ENCODE peak calls at places on chromosomes 1 and 21, in eight cellular contexts. I is A549, U is testis, Y is adipocyte, B is tibial nerve, Q is H9, C is lower lobe of right lung, D is GM23248. O is an unnamed sample. For H3K9me3 and H3K4me1, the result is how much of the 10 kb centered on the place peaks cover.

GRCh38 chr1:31788825-31789256 is 24.7 kb upstream of the ADGRB2 start:
- DNase-seq in U (no peak), Y (peak), B (no peak), Q (no peak), D (peak), I (peak), C (no peak), O (no peak)

GRCh38 chr1:228079013-228079412 is 3.5 kb upstream of the ARF1 start:
- DNase-seq in C (peak), Y (no peak), D (no peak), I (no peak), B (peak), Q (no peak), U (no peak), O (no peak)

GRCh38 chr1:200033511-200034261 is 6.2 kb downstream of the NR5A2 start:
- DNase-seq in C (no peak), Y (no peak), D (no peak), U (no peak), Q (peak), I (no peak), B (no peak), O (no peak)

GRCh38 chr1:115457295-115457694 is 119.2 kb upstream of the NGF start:
- DNase-seq in Q (no peak), D (no peak), U (peak), B (no peak), Y (no peak), C (no peak), I (no peak), O (no peak)

GRCh38 chr1:165734906-165735305 is 33.8 kb downstream of the TMCO1 start:
- DNase-seq in Q (no peak), Y (no peak), C (no peak), D (no peak), I (no peak), U (no peak), B (no peak), O (no peak)

GRCh38 chr1:40161888-40162397 is 756 bp downstream of the RLF start:
- DNase-seq in Y (no peak), I (no peak), C (no peak), Q (no peak), U (no peak), D (no peak), B (no peak), O (no peak)

GRCh38 chr1:17875171-17875881 is 120.2 kb downstream of the ACTL8 start:
- DNase-seq in Q (no peak), I (no peak), U (no peak), B (no peak), D (peak), C (no peak), Y (no peak), O (no peak)

GRCh38 chr1:7334475-7335035 is 436.5 kb upstream of the VAMP3 start:
- DNase-seq in Y (peak), D (peak), C (no peak), I (peak), U (no peak), B (no peak), Q (no peak), O (no peak)

GRCh38 chr1:202034683-202035462 is 24.5 kb downstream of the ELF3 start:
- DNase-seq in U (peak), D (peak), Q (no peak), C (peak), Y (peak), I (peak), B (peak), O (peak)

GRCh38 chr1:16023050-16023653 is 1.3 kb downstream of the CLCNKA start:
- DNase-seq in B (no peak), U (no peak), Q (no peak), Y (no peak), I (no peak), D (no peak), C (no peak), O (peak)

GRCh38 chr1:26748351-26748750 is 39.4 kb upstream of the PIGV start:
- DNase-seq in Y (no peak), D (no peak), Q (no peak), B (no peak), U (no peak), I (no peak), C (no peak), O (no peak)

GRCh38 chr1:166036092-166036491 is 130.7 kb downstream of the FAM78B start:
- DNase-seq in Y (no peak), B (no peak), U (no peak), I (no peak), D (no peak), Q (no peak), C (no peak), O (no peak)

GRCh38 chr1:15020943-15021745 is 132.4 kb upstream of the TMEM51 start:
- DNase-seq in U (no peak), Y (no peak), C (no peak), Q (no peak), D (no peak), B (no peak), I (no peak), O (peak)

GRCh38 chr1:200786792-200787191 is 48.1 kb downstream of the CAMSAP2 start:
- DNase-seq in C (no peak), Q (no peak), I (no peak), Y (no peak), D (no peak), B (no peak), U (no peak), O (no peak)

GRCh38 chr1:228059536-228060457 is 22.7 kb upstream of the ARF1 start:
- DNase-seq in U (peak), Q (peak), D (peak), I (peak), Y (peak), C (peak), B (peak), O (peak)

GRCh38 chr1:156249593-156249992 is 1.7 kb upstream of the PAQR6 start:
- DNase-seq in C (no peak), I (no peak), D (no peak), Q (no peak), Y (no peak), B (no peak), U (no peak), O (no peak)

GRCh38 chr1:6175411-6175828 is 4.7 kb downstream of the CHD5 start:
- DNase-seq in B (no peak), D (no peak), C (no peak), I (no peak), Y (no peak), U (no peak), Q (no peak), O (no peak)

GRCh38 chr1:162997499-162998285 is 71.5 kb upstream of the RGS4 start:
- DNase-seq in Q (no peak), Y (peak), D (peak), I (no peak), B (no peak), U (no peak), C (no peak), O (no peak)

GRCh38 chr1:246647513-246647912 is 76.7 kb upstream of the SCCPDH start:
- DNase-seq in Y (peak), U (no peak), Q (no peak), D (peak), C (no peak), I (no peak), B (no peak), O (no peak)

GRCh38 chr1:152630596-152630995 is 7.7 kb upstream of the LCE3A start:
- DNase-seq in Q (no peak), B (no peak), C (no peak), Y (no peak), I (no peak), D (no peak), U (no peak), O (no peak)

GRCh38 chr1:109298666-109299086 is 8.1 kb downstream of the MYBPHL start:
- DNase-seq in I (no peak), U (peak), B (peak), C (peak), Y (peak), Q (no peak), D (peak), O (peak)

GRCh38 chr1:10430216-10431064 is at the start of gene CENPS:
- DNase-seq in D (peak), Y (peak), Q (peak), I (peak), B (peak), C (peak), U (peak), O (peak)

GRCh38 chr1:9542425-9542824 is 3.2 kb downstream of the SLC25A33 start:
- DNase-seq in B (no peak), U (peak), Y (peak), Q (no peak), I (no peak), C (no peak), D (peak), O (no peak)

GRCh38 chr1:39646232-39647081 is 7.0 kb upstream of the HEYL start:
- DNase-seq in D (peak), B (peak), U (peak), C (no peak), Y (peak), Q (peak), I (no peak), O (peak)

GRCh38 chr21:44424608-44425306 is 30.6 kb upstream of the LRRC3 start:
- DNase-seq in D (no peak), I (no peak), U (no peak), Q (peak), B (peak), C (no peak), Y (no peak), O (no peak)

GRCh38 chr1:81799939-81800740 is 594 bp upstream of the ADGRL2 start:
- DNase-seq in Q (peak), I (peak), D (peak), Y (peak), U (peak), C (peak), B (peak), O (peak)

GRCh38 chr1:163807331-163807730 is 485.6 kb downstream of the NUF2 start:
- DNase-seq in I (no peak), Y (no peak), U (no peak), C (no peak), Q (no peak), B (no peak), D (no peak), O (no peak)

GRCh38 chr1:117566556-117566955 is 39.3 kb upstream of the TENT5C start:
- DNase-seq in C (no peak), D (no peak), Y (no peak), B (no peak), I (no peak), U (no peak), Q (no peak), O (no peak)

GRCh38 chr21:20108976-20109375 is 889.2 kb upstream of the NCAM2 start:
- DNase-seq in U (no peak), C (no peak), B (no peak), I (no peak), Y (no peak), D (no peak), Q (no peak), O (no peak)
- H3K9me3 ChIP-seq in U (under half), C (under half), B (under half), I (under half), Y (under half), D (under half), Q (under half), O (under half)

GRCh38 chr1:37480581-37481288 is 6.4 kb downstream of the ZC3H12A start:
- DNase-seq in D (no peak), B (no peak), U (no peak), C (no peak), Q (no peak), Y (no peak), I (no peak), O (no peak)
- H3K4me1 ChIP-seq in D (under half), B (under half), U (half or more), C (half or more), Q (under half), Y (half or more), I (half or more), O (under half)

DNA sequence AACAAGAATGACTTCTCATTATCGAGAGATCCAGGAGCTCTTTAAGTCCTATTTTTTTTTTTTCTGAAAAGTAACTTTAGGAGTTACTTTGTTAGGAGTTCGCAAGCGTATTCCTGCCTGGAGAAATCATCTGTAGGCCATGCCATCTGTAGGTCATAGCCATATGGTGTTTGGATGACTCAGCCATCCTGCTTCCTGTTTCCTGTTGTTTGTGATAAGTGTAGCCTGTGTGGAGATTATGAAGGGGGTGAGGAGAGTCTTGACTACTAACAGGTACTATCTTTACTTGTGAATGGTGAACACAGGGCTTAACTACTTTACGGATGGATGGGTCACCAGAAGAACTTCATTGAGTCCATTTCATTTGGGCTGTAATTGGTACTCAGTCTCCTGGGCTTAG is 327.2 kb downstream of the PTPRU start:
- DNase-seq in I (no peak), D (peak), B (no peak), C (no peak), Q (no peak), U (no peak), Y (no peak), O (no peak)
- H3K9me3 ChIP-seq in I (under half), D (under half), B (under half), C (under half), Q (under half), U (under half), Y (half or more), O (under half)

DNA sequence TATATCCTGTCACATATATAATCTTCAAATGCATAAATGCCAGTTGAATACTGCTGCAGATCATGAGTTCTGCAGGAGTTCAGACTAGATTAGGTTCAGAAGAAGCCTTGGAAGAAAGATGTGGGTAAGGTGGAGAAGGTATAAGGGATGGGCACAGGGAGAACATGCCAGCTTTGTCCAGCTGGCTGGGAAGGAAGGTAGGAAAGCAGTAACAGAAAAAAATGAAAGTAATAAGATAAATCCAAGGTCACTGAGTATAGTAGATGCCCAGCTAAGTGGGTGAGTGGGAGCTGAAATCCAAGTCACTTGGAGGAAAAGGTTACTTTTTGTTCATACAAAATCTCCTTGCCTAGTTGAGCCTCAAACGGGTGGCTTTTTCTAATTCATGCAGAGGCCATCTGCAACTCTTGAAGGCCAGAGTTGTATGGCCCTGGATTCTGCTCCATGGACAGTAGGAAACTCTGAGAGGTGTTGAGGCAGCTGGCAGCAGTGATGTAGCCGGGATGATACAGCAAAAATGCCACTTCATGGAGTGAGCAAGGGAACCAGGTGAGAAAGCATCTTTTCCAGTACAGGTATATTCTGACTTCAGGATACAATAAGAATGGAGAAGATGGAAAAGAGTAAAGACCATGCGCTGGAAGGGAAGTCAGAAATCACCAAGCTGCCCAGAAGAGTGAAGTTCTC is 3.4 kb downstream of the RCSD1 start:
- DNase-seq in Q (no peak), C (no peak), Y (no peak), D (no peak), B (no peak), I (no peak), U (no peak), O (no peak)
- H3K4me1 ChIP-seq in Q (under half), C (half or more), Y (under half), D (under half), B (under half), I (under half), U (under half), O (under half)

GRCh38 chr1:47913225-47913823 is 83.9 kb downstream of the TRABD2B start:
- DNase-seq in U (no peak), C (no peak), Q (no peak), Y (no peak), I (no peak), D (no peak), B (no peak), O (no peak)
- H3K9me3 ChIP-seq in U (under half), C (under half), Q (under half), Y (under half), I (under half), D (under half), B (under half), O (under half)

GRCh38 chr1:64894438-64895196 is 71.7 kb downstream of the JAK1 start:
- DNase-seq in B (no peak), Y (no peak), Q (no peak), D (no peak), I (peak), C (no peak), U (no peak), O (no peak)

GRCh38 chr1:64898107-64898861 is 68.1 kb downstream of the JAK1 start:
- DNase-seq in Q (peak), B (peak), Y (peak), D (peak), C (peak), I (peak), U (peak), O (peak)

GRCh38 chr1:64893921-64894320 is 72.4 kb downstream of the JAK1 start:
- DNase-seq in I (no peak), U (no peak), D (no peak), C (no peak), B (no peak), Q (no peak), Y (no peak), O (no peak)

GRCh38 chr1:64895500-64895899 is 70.8 kb downstream of the JAK1 start:
- DNase-seq in I (no peak), C (no peak), B (no peak), U (no peak), Q (no peak), D (no peak), Y (no peak), O (no peak)

DNA sequence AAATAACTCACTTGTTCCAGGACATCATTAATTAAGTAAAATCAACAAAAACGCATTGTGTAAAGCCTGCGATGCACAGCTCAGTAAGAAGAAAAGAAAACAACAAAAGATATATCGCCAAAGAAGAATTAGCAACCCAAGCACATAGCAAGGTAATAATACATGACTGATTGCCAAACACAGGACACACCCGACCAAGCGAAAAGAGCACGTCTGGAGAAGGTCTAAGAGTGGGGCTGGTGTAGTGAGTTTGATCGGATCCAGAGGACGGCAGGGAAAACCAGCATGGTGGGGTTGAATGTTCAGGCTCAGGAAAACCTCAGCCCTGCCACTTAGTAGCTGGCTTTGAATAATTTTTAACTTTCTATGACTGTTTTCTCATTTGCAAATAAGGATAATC is 69.8 kb downstream of the JAK1 start:
- DNase-seq in C (no peak), D (no peak), B (no peak), Y (no peak), I (no peak), U (no peak), Q (no peak), O (no peak)
- H3K4me1 ChIP-seq in C (half or more), D (under half), B (under half), Y (half or more), I (half or more), U (under half), Q (under half), O (under half)

GRCh38 chr1:173473599-173474011 is 3.5 kb upstream of the PRDX6 start:
- DNase-seq in Y (peak), U (no peak), B (no peak), D (peak), C (no peak), I (no peak), Q (no peak), O (no peak)

GRCh38 chr1:173467426-173467825 is 9.7 kb upstream of the PRDX6 start:
- DNase-seq in U (no peak), Q (no peak), B (no peak), D (peak), I (no peak), Y (no peak), C (no peak), O (no peak)

GRCh38 chr1:173474097-173474779 is 2.9 kb upstream of the PRDX6 start:
- DNase-seq in Y (peak), B (no peak), Q (no peak), C (no peak), U (no peak), I (no peak), D (peak), O (peak)

GRCh38 chr1:173469656-173470055 is 7.5 kb upstream of the PRDX6 start:
- DNase-seq in I (no peak), D (no peak), C (no peak), Q (no peak), B (no peak), Y (no peak), U (no peak), O (no peak)

DNA sequence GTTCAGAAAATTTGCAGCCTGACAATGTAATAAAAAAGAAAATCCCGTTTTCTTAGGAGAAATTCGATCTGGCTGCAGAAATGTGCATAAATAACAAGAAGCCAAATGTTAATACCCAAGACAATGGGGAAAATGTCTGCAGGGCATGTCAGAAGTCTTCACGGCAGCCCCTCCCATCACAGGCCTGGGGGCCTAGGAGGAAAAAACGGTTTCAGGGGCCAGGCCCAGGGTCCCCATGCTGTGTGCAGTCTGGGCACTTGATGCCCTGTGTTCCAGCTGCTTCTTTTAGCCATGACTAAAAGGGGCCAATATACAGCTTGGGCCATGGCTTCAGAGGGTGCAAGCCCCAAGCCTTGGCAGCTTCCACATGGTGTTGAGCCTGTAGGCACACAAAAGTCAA is 6.5 kb upstream of the PRDX6 start:
- DNase-seq in Y (no peak), Q (no peak), D (no peak), C (no peak), I (no peak), B (no peak), U (no peak), O (no peak)
- H3K9me3 ChIP-seq in Y (under half), Q (under half), D (under half), C (under half), I (under half), B (under half), U (under half), O (under half)

GRCh38 chr1:84598418-84598817 is 24.2 kb upstream of the CTBS start:
- DNase-seq in C (no peak), Y (peak), U (no peak), D (peak), I (no peak), Q (no peak), B (no peak), O (no peak)

GRCh38 chr1:84598846-84599741 is 24.9 kb upstream of the CTBS start:
- DNase-seq in C (no peak), Q (no peak), Y (peak), U (no peak), D (peak), B (no peak), I (no peak), O (no peak)

GRCh38 chr1:84603223-84603622 is 29.0 kb upstream of the CTBS start:
- DNase-seq in C (no peak), Y (peak), B (no peak), I (no peak), Q (no peak), U (no peak), D (peak), O (no peak)

GRCh38 chr1:84603941-84604830 is 29.9 kb upstream of the CTBS start:
- DNase-seq in Y (peak), U (no peak), Q (peak), B (no peak), C (no peak), I (peak), D (peak), O (peak)

DNA sequence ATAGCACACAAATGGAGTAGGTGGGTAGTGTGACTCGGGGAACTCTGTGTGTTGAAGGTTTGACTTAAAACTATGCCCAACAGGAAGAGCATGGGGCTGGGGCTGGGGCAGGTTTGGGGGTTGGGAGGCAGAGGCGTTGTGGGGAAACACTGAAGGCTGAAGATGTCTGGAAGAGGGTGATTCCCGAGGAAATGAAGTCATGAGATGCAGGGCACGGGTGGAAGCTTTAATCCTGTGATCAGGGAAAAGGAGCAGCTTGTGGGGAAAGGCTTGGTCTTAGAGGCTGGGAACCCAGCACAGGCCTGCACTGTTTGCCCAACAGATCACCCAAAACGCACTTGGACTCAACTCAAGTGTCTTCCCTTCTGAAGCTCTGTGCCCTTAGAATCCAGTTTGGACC is 26.6 kb upstream of the CTBS start:
- DNase-seq in U (no peak), D (no peak), I (no peak), Y (no peak), B (no peak), C (no peak), Q (no peak), O (no peak)
- H3K4me1 ChIP-seq in U (under half), D (under half), I (under half), Y (under half), B (under half), C (under half), Q (under half), O (under half)

O was measured in right cardiac atrium.